ENCODE peak calls at places on chromosome 6, in six cellular contexts. L, M, E, H, D and K are unnamed samples.
A peak's percentile ranks its signal among the peaks of the same experiment; 100 is the strongest.

GRCh38 chr6:170307080-170307545 is 555 bp downstream of the FAM120B start:
- DNase-seq in L (no peak), M (no peak), E (no peak), H (no peak), D (no peak), K (no peak)

GRCh38 chr6:4008324-4009047 is 70.5 kb downstream of the FAM217A start:
- DNase-seq in L (peak; percentile 34), M (peak; percentile 91), E (no peak), H (no peak), D (peak; percentile 56), K (peak; percentile 33)

GRCh38 chr6:169622618-169623017 is 79.2 kb downstream of the WDR27 start:
- DNase-seq in L (no peak), M (peak; percentile 15), E (no peak), H (no peak), D (no peak), K (no peak)

GRCh38 chr6:68958327-68958726 is 323.2 kb downstream of the ADGRB3 start:
- DNase-seq in L (no peak), M (no peak), E (no peak), H (no peak), D (no peak), K (no peak)

GRCh38 chr6:29011276-29011734 is 6.2 kb upstream of the ZNF311 start:
- DNase-seq in L (peak; percentile 54), M (peak; percentile 53), E (peak; percentile 77), H (peak; percentile 64), D (no peak), K (peak; percentile 8)

GRCh38 chr6:51535327-51535726 is 552.1 kb downstream of the PKHD1 start:
- DNase-seq in L (no peak), M (no peak), E (no peak), H (no peak), D (no peak), K (no peak)

GRCh38 chr6:145735356-145736165 is at the start of gene EPM2A:
- DNase-seq in L (peak; percentile 85), M (peak; percentile 92), E (peak; percentile 76), H (peak; percentile 78), D (peak; percentile 65), K (peak; percentile 81)

GRCh38 chr6:75386050-75386770 is 101.6 kb upstream of the TMEM30A start:
- DNase-seq in L (no peak), M (peak; percentile 76), E (no peak), H (no peak), D (no peak), K (no peak)

GRCh38 chr6:79630883-79631799 is at the start of gene SH3BGRL2:
- DNase-seq in L (peak; percentile 81), M (peak; percentile 76), E (peak; percentile 89), H (peak; percentile 90), D (peak; percentile 46), K (peak; percentile 13)

GRCh38 chr6:36110053-36110452 is 20.3 kb upstream of the MAPK13 start:
- DNase-seq in L (no peak), M (no peak), E (no peak), H (no peak), D (no peak), K (no peak)

GRCh38 chr6:35731736-35732532 is 4.9 kb upstream of the ARMC12 start:
- DNase-seq in L (peak; percentile 92), M (peak; percentile 96), E (peak; percentile 94), H (peak; percentile 89), D (no peak), K (peak; percentile 94)

GRCh38 chr6:33896391-33897192 is 92.8 kb upstream of the MLN start:
- DNase-seq in L (no peak), M (no peak), E (no peak), H (no peak), D (no peak), K (no peak)

GRCh38 chr6:157951828-157952227 is 29.8 kb upstream of the SYNJ2 start:
- DNase-seq in L (no peak), M (no peak), E (no peak), H (no peak), D (no peak), K (no peak)

GRCh38 chr6:89269981-89270380 is 45.1 kb downstream of the GABRR2 start:
- DNase-seq in L (no peak), M (no peak), E (no peak), H (no peak), D (no peak), K (no peak)

GRCh38 chr6:33053230-33053629 is 20.2 kb downstream of the HLA-DPA1 start:
- DNase-seq in L (no peak), M (no peak), E (no peak), H (no peak), D (no peak), K (no peak)

GRCh38 chr6:1163501-1163900 is 148.4 kb upstream of the FOXQ1 start:
- DNase-seq in L (no peak), M (no peak), E (no peak), H (no peak), D (no peak), K (no peak)

GRCh38 chr6:134534708-134535149 is 216.8 kb upstream of the SGK1 start:
- DNase-seq in L (no peak), M (no peak), E (no peak), H (no peak), D (no peak), K (no peak)

GRCh38 chr6:106749611-106750010 is 120.2 kb downstream of the QRSL1 start:
- DNase-seq in L (no peak), M (peak; percentile 6), E (no peak), H (no peak), D (no peak), K (no peak)

GRCh38 chr6:29112135-29112534 is 4.3 kb downstream of the OR2J3 start:
- DNase-seq in L (no peak), M (no peak), E (no peak), H (peak; percentile 17), D (peak; percentile 27), K (no peak)

GRCh38 chr6:146913842-146914562 is 290.2 kb upstream of the STXBP5 start:
- DNase-seq in L (no peak), M (peak; percentile 99), E (peak; percentile 52), H (no peak), D (peak; percentile 82), K (no peak)

GRCh38 chr6:163531122-163531521 is 116.6 kb downstream of the QKI start:
- DNase-seq in L (no peak), M (no peak), E (no peak), H (no peak), D (no peak), K (no peak)

GRCh38 chr6:11711644-11711993 is 67.0 kb downstream of the ADTRP start:
- DNase-seq in L (peak; percentile 50), M (no peak), E (no peak), H (no peak), D (no peak), K (no peak)

GRCh38 chr6:122869437-122870024 is 80.5 kb downstream of the SMPDL3A start:
- DNase-seq in L (peak; percentile 34), M (peak; percentile 60), E (peak; percentile 27), H (peak; percentile 54), D (peak; percentile 43), K (peak; percentile 29)

GRCh38 chr6:41636803-41637178 is 1.5 kb upstream of the MDFI start:
- DNase-seq in L (no peak), M (peak; percentile 51), E (peak; percentile 38), H (no peak), D (peak; percentile 54), K (no peak)

GRCh38 chr6:159217595-159218275 is 48.5 kb downstream of the FNDC1 start:
- DNase-seq in L (peak; percentile 70), M (no peak), E (peak; percentile 64), H (peak; percentile 27), D (peak; percentile 39), K (peak; percentile 91)

GRCh38 chr6:42453649-42454427 is 2.1 kb upstream of the TRERF1 start:
- DNase-seq in L (peak; percentile 56), M (peak; percentile 72), E (peak; percentile 49), H (peak; percentile 74), D (no peak), K (peak; percentile 19)

GRCh38 chr6:129248976-129249375 is 366.0 kb downstream of the LAMA2 start:
- DNase-seq in L (no peak), M (no peak), E (no peak), H (peak; percentile 13), D (no peak), K (no peak)

GRCh38 chr6:9083108-9083507 is 647.8 kb upstream of the SLC35B3 start:
- DNase-seq in L (no peak), M (no peak), E (no peak), H (no peak), D (no peak), K (no peak)

GRCh38 chr6:7617954-7618764 is 28.2 kb downstream of the SNRNP48 start:
- DNase-seq in L (no peak), M (peak; percentile 13), E (no peak), H (no peak), D (no peak), K (no peak)

GRCh38 chr6:3455121-3455489 is 1.7 kb downstream of the SLC22A23 start:
- DNase-seq in L (no peak), M (no peak), E (no peak), H (no peak), D (no peak), K (no peak)

GRCh38 chr6:140046030-140046632 is 671.7 kb upstream of the CITED2 start:
- DNase-seq in L (no peak), M (no peak), E (no peak), H (no peak), D (no peak), K (no peak)

GRCh38 chr6:3039384-3039783 is 28.9 kb upstream of the RIPK1 start:
- DNase-seq in L (no peak), M (no peak), E (no peak), H (no peak), D (no peak), K (no peak)

GRCh38 chr6:27834879-27835549 is 77.2 kb downstream of the OR2B2 start:
- DNase-seq in L (no peak), M (no peak), E (no peak), H (no peak), D (no peak), K (no peak)

GRCh38 chr6:63441266-63441956 is 121.6 kb upstream of the LGSN start:
- DNase-seq in L (no peak), M (no peak), E (no peak), H (no peak), D (no peak), K (no peak)